ENCODE peak calls at places on chromosomes 5 and 9, in four cellular contexts. K, V, Q and S are unnamed samples.

GRCh38 chr9:95333426-95333825 is 15.9 kb upstream of the FANCC start:
- DNase-seq in K (no peak), V (no peak), Q (no peak), S (no peak)

GRCh38 chr5:74185599-74185998 is 454.9 kb downstream of the ENC1 start:
- DNase-seq in K (no peak), V (no peak), Q (no peak), S (no peak)

GRCh38 chr5:169778622-169779596 is 141.8 kb downstream of the DOCK2 start:
- DNase-seq in K (no peak), V (peak; percentile 3), Q (no peak), S (no peak)

GRCh38 chr5:140011297-140011802 is 31.7 kb downstream of the NRG2 start:
- DNase-seq in K (no peak), V (no peak), Q (no peak), S (no peak)

GRCh38 chr9:136644593-136645342 is 17.9 kb upstream of the EGFL7 start:
- DNase-seq in K (peak; percentile 95), V (peak; percentile 79), Q (peak; percentile 36), S (peak; percentile 91)

GRCh38 chr9:129773262-129774048 is 20.6 kb upstream of the PTGES start:
- DNase-seq in K (no peak), V (no peak), Q (no peak), S (peak; percentile 72)

GRCh38 chr9:18256574-18256973 is 217.4 kb upstream of the ADAMTSL1 start:
- DNase-seq in K (no peak), V (no peak), Q (no peak), S (peak; percentile 88)

GRCh38 chr9:94281101-94281500 is 22.0 kb downstream of the ZNF169 start:
- DNase-seq in K (no peak), V (no peak), Q (no peak), S (no peak)

GRCh38 chr9:79471577-79472543 is 99.9 kb upstream of the TLE4 start:
- DNase-seq in K (no peak), V (peak; percentile 8), Q (no peak), S (no peak)

GRCh38 chr5:139637438-139638089 is 10.6 kb upstream of the CXXC5 start:
- DNase-seq in K (no peak), V (peak; percentile 71), Q (no peak), S (peak; percentile 76)